ENCODE peak calls at places on chromosomes 7 and 10, in four cellular contexts. Z, N, D and C are unnamed samples.

GRCh38 chr7:48365010-48365409 is 193.8 kb downstream of the ABCA13 start:
- DNase-seq in Z (no peak), N (no peak), D (no peak), C (no peak)

GRCh38 chr10:77565590-77566023 is 72.0 kb downstream of the KCNMA1 start:
- DNase-seq in Z (no peak), N (no peak), D (no peak), C (no peak)

GRCh38 chr10:17747883-17748550 is 4.0 kb upstream of the TMEM236 start:
- DNase-seq in Z (no peak), N (no peak), D (no peak), C (no peak)

GRCh38 chr7:114818501-114818900 is 103.4 kb upstream of the MDFIC start:
- DNase-seq in Z (no peak), N (no peak), D (no peak), C (no peak)

GRCh38 chr10:116627386-116627933 is 6.7 kb downstream of the PNLIPRP2 start:
- DNase-seq in Z (no peak), N (peak), D (no peak), C (no peak)

GRCh38 chr7:141664450-141664849 is 37.5 kb downstream of the DENND11 start:
- DNase-seq in Z (no peak), N (peak), D (no peak), C (no peak)

GRCh38 chr10:44937201-44938005 is 22.2 kb upstream of the RASSF4 start:
- DNase-seq in Z (no peak), N (no peak), D (no peak), C (no peak)

GRCh38 chr7:74187915-74188675 is 13.9 kb downstream of the EIF4H start:
- DNase-seq in Z (no peak), N (no peak), D (no peak), C (no peak)

GRCh38 chr7:50204576-50204975 is 99.9 kb upstream of the IKZF1 start:
- DNase-seq in Z (peak), N (no peak), D (no peak), C (no peak)

GRCh38 chr7:124411796-124412195 is 353.8 kb downstream of the GPR37 start:
- DNase-seq in Z (no peak), N (no peak), D (no peak), C (no peak)

GRCh38 chr10:727162-727790 is 37.8 kb upstream of the DIP2C start:
- DNase-seq in Z (no peak), N (no peak), D (no peak), C (no peak)

GRCh38 chr7:39587393-39587792 is 21.2 kb downstream of the YAE1 start:
- DNase-seq in Z (no peak), N (no peak), D (no peak), C (no peak)

GRCh38 chr10:18157909-18158308 is 17.7 kb downstream of the CACNB2 start:
- DNase-seq in Z (no peak), N (no peak), D (no peak), C (no peak)

GRCh38 chr7:66894463-66895080 is 26.5 kb upstream of the TMEM248 start:
- DNase-seq in Z (peak), N (peak), D (no peak), C (peak)

GRCh38 chr10:131790021-131790420 is 110.8 kb upstream of the PPP2R2D start:
- DNase-seq in Z (peak), N (no peak), D (no peak), C (no peak)

GRCh38 chr10:47055386-47056382 is 144.5 kb downstream of the PTPN20 start:
- DNase-seq in Z (no peak), N (no peak), D (no peak), C (no peak)

GRCh38 chr7:91566333-91566732 is 302.1 kb downstream of the FZD1 start:
- DNase-seq in Z (no peak), N (no peak), D (no peak), C (no peak)

GRCh38 chr10:46307281-46308112 is 20.7 kb downstream of the ANTXRL start:
- DNase-seq in Z (no peak), N (no peak), D (no peak), C (no peak)

GRCh38 chr7:91243591-91244368 is 20.5 kb upstream of the FZD1 start:
- DNase-seq in Z (no peak), N (no peak), D (no peak), C (no peak)

GRCh38 chr7:159061674-159062212 is 82.9 kb downstream of the VIPR2 start:
- DNase-seq in Z (no peak), N (peak), D (no peak), C (no peak)

GRCh38 chr7:108581655-108582491 is 12.2 kb downstream of the DNAJB9 start:
- DNase-seq in Z (no peak), N (peak), D (no peak), C (no peak)

GRCh38 chr10:125068406-125068805 is 92.0 kb downstream of the CTBP2 start:
- DNase-seq in Z (no peak), N (no peak), D (no peak), C (no peak)
- H3K27ac ChIP-seq in Z (no peak), N (no peak), D (no peak), C (no peak)

DNA sequence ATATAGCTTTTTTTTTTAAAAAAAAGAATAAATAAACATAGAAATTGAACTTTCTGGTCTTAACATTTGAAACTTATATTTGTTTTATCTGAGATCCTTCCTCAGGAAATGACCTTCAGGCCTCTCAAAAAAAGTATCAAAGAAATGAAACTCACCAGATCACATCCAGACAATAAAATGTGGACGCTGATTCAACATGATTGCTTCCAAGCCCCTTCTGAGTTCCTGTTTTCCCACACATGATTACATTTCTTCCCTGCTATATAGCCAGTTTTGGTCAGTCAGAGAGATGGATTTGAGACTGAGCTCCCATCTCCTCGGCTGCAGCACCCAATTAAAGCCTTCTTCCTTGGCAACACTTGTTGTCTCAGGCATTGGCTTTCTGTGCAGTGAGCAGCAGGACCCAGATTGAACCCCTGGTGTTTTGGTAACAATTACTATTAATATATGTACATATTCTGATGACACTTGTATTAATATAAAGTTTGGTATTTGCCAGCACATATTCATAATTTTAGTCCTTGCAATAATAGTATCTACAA is 21.8 kb upstream of the SVIL start:
- DNase-seq in Z (no peak), N (no peak), D (no peak), C (no peak)
- H3K27ac ChIP-seq in Z (no peak), N (no peak), D (no peak), C (no peak)

DNA sequence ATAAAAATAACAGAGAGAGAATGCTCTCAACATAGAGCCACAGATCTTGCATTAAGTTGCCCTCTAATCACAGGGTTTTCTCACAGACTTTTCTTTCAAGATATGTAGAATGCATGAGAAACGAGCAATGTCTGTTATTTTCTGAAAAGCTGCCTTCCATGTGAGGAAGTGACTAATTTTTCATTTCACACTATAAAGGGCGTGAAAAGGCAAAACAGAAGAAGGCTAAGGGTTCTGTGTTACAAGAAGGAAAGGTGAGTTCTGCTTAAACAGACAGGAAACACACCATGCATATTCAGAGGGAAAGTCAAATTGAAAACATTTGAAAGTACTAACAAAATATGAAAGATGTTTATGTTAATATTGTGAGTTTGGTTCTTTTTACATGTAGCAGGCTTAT is 189.2 kb downstream of the SEMA3D start:
- DNase-seq in Z (peak), N (no peak), D (no peak), C (no peak)
- H3K27ac ChIP-seq in Z (no peak), N (no peak), D (no peak), C (no peak)

GRCh38 chr10:89857399-89857798 is 156.0 kb downstream of the KIF20B start:
- DNase-seq in Z (no peak), N (no peak), D (no peak), C (no peak)
- H3K27ac ChIP-seq in Z (no peak), N (no peak), D (no peak), C (no peak)

DNA sequence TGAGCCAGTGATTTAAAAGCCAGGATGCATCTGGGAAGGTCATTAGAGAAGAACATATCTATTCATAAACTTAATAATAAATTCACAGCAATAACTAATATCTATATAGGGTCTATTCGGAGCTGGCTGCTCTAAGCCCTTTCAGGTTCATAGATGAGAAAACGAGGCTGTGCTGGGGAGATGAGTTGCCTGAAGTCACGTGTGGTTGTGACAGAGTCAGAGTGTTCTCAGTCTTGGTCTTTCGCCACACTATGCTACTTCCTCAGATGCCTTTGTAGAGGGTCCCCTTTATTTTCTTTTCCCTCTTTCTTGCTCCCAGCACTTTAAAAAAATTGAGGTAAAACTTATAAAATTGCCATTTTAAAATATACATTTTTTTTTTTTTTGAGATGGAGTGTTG is 43.7 kb upstream of the FAM180A start:
- DNase-seq in Z (no peak), N (no peak), D (no peak), C (no peak)
- H3K27ac ChIP-seq in Z (no peak), N (no peak), D (no peak), C (no peak)

GRCh38 chr7:92716825-92717580 is 119.4 kb downstream of the CDK6 start:
- DNase-seq in Z (no peak), N (no peak), D (no peak), C (no peak)

GRCh38 chr7:92715963-92716362 is 120.4 kb downstream of the CDK6 start:
- DNase-seq in Z (no peak), N (no peak), D (no peak), C (no peak)

GRCh38 chr7:92714767-92715166 is 121.6 kb downstream of the CDK6 start:
- DNase-seq in Z (no peak), N (no peak), D (no peak), C (no peak)

GRCh38 chr7:92717982-92718716 is 118.2 kb downstream of the CDK6 start:
- DNase-seq in Z (peak), N (no peak), D (no peak), C (peak)

GRCh38 chr7:92717601-92717981 is 118.8 kb downstream of the CDK6 start:
- DNase-seq in Z (no peak), N (no peak), D (no peak), C (no peak)
- H3K27ac ChIP-seq in Z (no peak), N (no peak), D (no peak), C (peak)

GRCh38 chr10:119315128-119316001 is 108.0 kb downstream of the GRK5 start:
- DNase-seq in Z (peak), N (peak), D (peak), C (no peak)
- H3K27ac ChIP-seq in Z (no peak), N (peak), D (no peak), C (no peak)

DNA sequence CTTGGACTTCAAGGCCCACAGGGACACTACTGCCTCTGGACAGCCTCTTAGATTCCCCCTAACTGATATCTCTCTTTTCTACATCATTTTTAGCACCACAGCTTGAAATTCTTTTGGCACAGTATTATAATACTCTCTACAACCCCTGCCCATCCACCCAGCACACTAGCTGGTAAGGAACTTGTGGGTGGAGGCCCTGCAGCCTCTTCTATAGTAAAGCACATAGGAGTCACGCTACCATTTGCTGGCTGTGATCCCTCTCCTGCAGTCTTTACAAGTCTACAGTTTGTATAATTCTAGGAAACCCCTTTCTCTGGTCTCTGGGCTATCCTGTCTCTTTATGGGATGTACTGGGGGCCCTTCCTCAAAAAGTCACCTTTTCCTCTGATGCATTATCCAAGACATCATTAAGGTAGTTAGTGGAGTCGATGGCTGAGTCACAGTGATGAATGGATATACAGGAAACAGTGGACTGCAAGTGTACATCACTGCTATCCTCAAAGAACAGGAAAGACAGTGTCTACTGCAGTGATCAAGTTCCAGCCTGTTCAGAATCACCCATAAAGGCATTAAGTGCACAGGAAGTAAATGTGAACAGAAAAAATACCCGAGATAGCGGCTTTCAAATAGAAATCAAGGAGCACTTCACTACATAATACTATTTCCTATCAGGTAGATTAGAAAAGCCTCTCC is 54.4 kb downstream of the STK17A start:
- DNase-seq in Z (peak), N (no peak), D (no peak), C (no peak)
- H3K27ac ChIP-seq in Z (peak), N (no peak), D (peak), C (no peak)

GRCh38 chr10:114025610-114026130 is 18.0 kb upstream of the ADRB1 start:
- DNase-seq in Z (no peak), N (no peak), D (no peak), C (no peak)

GRCh38 chr10:114027041-114027394 is 16.6 kb upstream of the ADRB1 start:
- DNase-seq in Z (no peak), N (no peak), D (no peak), C (no peak)

GRCh38 chr10:114027951-114028350 is 15.7 kb upstream of the ADRB1 start:
- DNase-seq in Z (no peak), N (no peak), D (no peak), C (no peak)

GRCh38 chr10:114024876-114025609 is 18.6 kb upstream of the ADRB1 start:
- DNase-seq in Z (no peak), N (no peak), D (no peak), C (no peak)

GRCh38 chr10:114026189-114027040 is 17.3 kb upstream of the ADRB1 start:
- DNase-seq in Z (no peak), N (peak), D (no peak), C (no peak)
- H3K27ac ChIP-seq in Z (no peak), N (peak), D (no peak), C (no peak)